ENCODE peak calls at places on chromosome X, in five cellular contexts. P, N, H, T and L are unnamed samples.

GRCh38 chrX:152925835-152926234 is 28.0 kb downstream of the ZNF185 start:
- DNase-seq in N (no peak), P (no peak), T (no peak), H (no peak), L (no peak)

GRCh38 chrX:18906286-18906685 is 77.6 kb downstream of the PHKA2 start:
- DNase-seq in P (no peak), T (no peak), N (no peak), H (no peak), L (no peak)

GRCh38 chrX:123217077-123217476 is 33.0 kb downstream of the GRIA3 start:
- DNase-seq in N (peak), H (no peak), T (peak), P (no peak), L (peak)

GRCh38 chrX:115018040-115018647 is 728 bp upstream of the IL13RA2 start:
- DNase-seq in H (no peak), N (peak), P (no peak), T (no peak), L (peak)

GRCh38 chrX:126065901-126066660 is 100.0 kb downstream of the DCAF12L2 start:
- DNase-seq in T (no peak), H (no peak), P (no peak), N (no peak), L (no peak)

GRCh38 chrX:19627533-19627932 is 112.2 kb upstream of the MAP3K15 start:
- DNase-seq in T (peak), P (no peak), N (peak), H (no peak), L (no peak)

GRCh38 chrX:80420147-80420546 is at the start of gene TENT5D:
- DNase-seq in N (no peak), P (no peak), T (no peak), H (no peak), L (no peak)

GRCh38 chrX:10847333-10847732 is 226.9 kb upstream of the MID1 start:
- DNase-seq in H (no peak), N (peak), T (no peak), P (no peak), L (no peak)

GRCh38 chrX:53186363-53186762 is 38.6 kb downstream of the KDM5C start:
- DNase-seq in T (peak), H (no peak), P (no peak), N (peak), L (no peak)

GRCh38 chrX:826026-826425 is 195.4 kb downstream of the SHOX start:
- DNase-seq in T (no peak), H (no peak), N (no peak), P (no peak), L (no peak)

GRCh38 chrX:155071694-155072215 is 447 bp downstream of the BRCC3 start:
- DNase-seq in P (no peak), T (no peak), H (no peak), N (peak), L (peak)

GRCh38 chrX:130984782-130985181 is 73.4 kb upstream of the ARHGAP36 start:
- DNase-seq in T (no peak), N (peak), P (no peak), H (no peak), L (no peak)

GRCh38 chrX:136867096-136867491 is 13.4 kb downstream of the RBMX start:
- DNase-seq in T (no peak), H (no peak), P (no peak), N (no peak), L (no peak)

GRCh38 chrX:16185725-16186136 is 18.4 kb downstream of the MAGEB17 start:
- DNase-seq in N (peak), T (peak), H (no peak), P (no peak), L (peak)

GRCh38 chrX:48064261-48064660 is 7.2 kb downstream of the ZNF630 start:
- DNase-seq in H (no peak), N (no peak), T (no peak), P (no peak), L (no peak)

GRCh38 chrX:41435708-41436107 is 11.4 kb upstream of the NYX start:
- DNase-seq in P (no peak), N (no peak), T (no peak), H (no peak), L (no peak)

GRCh38 chrX:57367649-57368048 is 81.1 kb downstream of the FAAH2 start:
- DNase-seq in H (no peak), P (no peak), N (no peak), T (no peak), L (no peak)

GRCh38 chrX:84737471-84737871 is 235.2 kb upstream of the HDX start:
- DNase-seq in N (no peak), H (no peak), P (no peak), T (no peak), L (no peak)

GRCh38 chrX:13599491-13599890 is 30.1 kb downstream of the EGFL6 start:
- DNase-seq in N (no peak), T (no peak), H (no peak), P (no peak), L (no peak)

GRCh38 chrX:135974279-135974856 is 580 bp upstream of the MMGT1 start:
- DNase-seq in N (peak), T (no peak), H (peak), P (no peak), L (peak)

GRCh38 chrX:153032397-153033118 is 23.7 kb upstream of the PNMA3 start:
- DNase-seq in T (peak), P (no peak), N (peak), H (peak), L (peak)

GRCh38 chrX:106774981-106775380 is 27.5 kb upstream of the TBC1D8B start:
- DNase-seq in P (no peak), H (no peak), T (no peak), N (no peak), L (no peak)

GRCh38 chrX:131827935-131828334 is 195.2 kb upstream of the STK26 start:
- DNase-seq in H (peak), P (no peak), N (peak), T (peak), L (peak)

GRCh38 chrX:22800806-22801205 is 199.0 kb upstream of the DDX53 start:
- DNase-seq in P (no peak), N (peak), T (peak), H (no peak), L (peak)

GRCh38 chrX:23989689-23990088 is 37.3 kb downstream of the KLHL15 start:
- DNase-seq in N (no peak), P (no peak), H (no peak), T (no peak), L (no peak)

GRCh38 chrX:109920325-109920724 is 82.6 kb upstream of the TMEM164 start:
- DNase-seq in P (no peak), T (no peak), N (no peak), H (no peak), L (peak)

GRCh38 chrX:57211906-57212305 is 74.6 kb upstream of the FAAH2 start:
- DNase-seq in P (no peak), H (no peak), T (no peak), N (no peak), L (no peak)

GRCh38 chrX:11423362-11423818 is 130.2 kb downstream of the AMELX start:
- DNase-seq in N (peak), T (peak), P (no peak), H (no peak), L (peak)

GRCh38 chrX:28408017-28408723 is 179.1 kb upstream of the IL1RAPL1 start:
- DNase-seq in P (no peak), N (no peak), T (no peak), H (no peak), L (no peak)

GRCh38 chrX:97527725-97528124 is 644.0 kb downstream of the RPA4 start:
- DNase-seq in P (no peak), N (no peak), H (no peak), T (no peak), L (peak)

GRCh38 chrX:72021975-72022374 is 109.7 kb downstream of the RTL5 start:
- DNase-seq in H (no peak), T (no peak), N (peak), P (no peak), L (peak)

GRCh38 chrX:20680998-20681397 is 414.3 kb upstream of the RPS6KA3 start:
- DNase-seq in P (no peak), T (no peak), N (no peak), H (no peak), L (no peak)

GRCh38 chrX:50081282-50081955 is 119.4 kb downstream of the AKAP4 start:
- DNase-seq in P (peak), N (peak), H (peak), T (peak), L (peak)

GRCh38 chrX:46582964-46583363 is 9.4 kb downstream of the CHST7 start:
- DNase-seq in N (peak), T (peak), P (no peak), H (no peak), L (no peak)

GRCh38 chrX:101658661-101659477 is 781 bp downstream of the ARMCX2 start:
- DNase-seq in H (peak), P (no peak), N (peak), T (peak), L (no peak)

GRCh38 chrX:108268434-108269080 is 169.7 kb downstream of the COL4A6 start:
- DNase-seq in N (peak), H (no peak), P (no peak), T (peak), L (no peak)

GRCh38 chrX:35122756-35123155 is 180.2 kb downstream of the FAM47B start:
- DNase-seq in P (no peak), T (no peak), N (no peak), H (no peak), L (no peak)

GRCh38 chrX:109384569-109385174 is 97.2 kb downstream of the GUCY2F start:
- DNase-seq in N (no peak), P (no peak), H (no peak), T (no peak), L (peak)